ENCODE peak calls at places on chromosome 14, in ten cellular contexts. I, U, D, N, P, Y, S, F, O and H are unnamed samples.

GRCh38 chr14:81449576-81449975 is 49.5 kb upstream of the STON2 start:
- DNase-seq in I (no peak), U (no peak), D (no peak), N (no peak), P (no peak), Y (no peak), S (no peak), F (no peak), O (no peak), H (no peak)

GRCh38 chr14:98195256-98195655 is 1076.7 kb downstream of the BCL11B start:
- DNase-seq in I (no peak), U (no peak), D (no peak), N (no peak), P (no peak), Y (no peak), S (no peak), F (no peak), O (no peak), H (no peak)

GRCh38 chr14:63840981-63841380 is 11.8 kb upstream of the SYNE2 start:
- DNase-seq in I (no peak), U (no peak), D (no peak), N (no peak), P (no peak), Y (peak; percentile 40), S (no peak), F (peak; percentile 44), O (peak; percentile 60), H (no peak)

GRCh38 chr14:86022031-86022629 is 492.2 kb downstream of the FLRT2 start:
- DNase-seq in I (no peak), U (peak; percentile 70), D (no peak), N (no peak), P (no peak), Y (no peak), S (no peak), F (no peak), O (no peak), H (no peak)

GRCh38 chr14:64266206-64266605 is 28.0 kb downstream of the ESR2 start:
- DNase-seq in I (no peak), U (peak; percentile 49), D (no peak), N (no peak), P (no peak), Y (no peak), S (peak; percentile 69), F (no peak), O (no peak), H (peak; percentile 35)

GRCh38 chr14:103546651-103547454 is 15.6 kb downstream of the BAG5 start:
- DNase-seq in I (peak; percentile 86), U (peak; percentile 49), D (peak; percentile 91), N (peak; percentile 66), P (peak; percentile 42), Y (peak; percentile 87), S (no peak), F (peak; percentile 44), O (peak; percentile 80), H (peak; percentile 46)

GRCh38 chr14:54692261-54692861 is 125.4 kb downstream of the SAMD4A start:
- DNase-seq in I (no peak), U (peak; percentile 43), D (no peak), N (no peak), P (no peak), Y (no peak), S (no peak), F (no peak), O (no peak), H (no peak)

GRCh38 chr14:48943913-48944312 is 642.3 kb downstream of the RPS29 start:
- DNase-seq in I (no peak), U (no peak), D (no peak), N (no peak), P (no peak), Y (no peak), S (no peak), F (no peak), O (no peak), H (no peak)

GRCh38 chr14:89276424-89276975 is 140.5 kb downstream of the FOXN3 start:
- DNase-seq in I (no peak), U (peak; percentile 51), D (no peak), N (no peak), P (no peak), Y (no peak), S (peak; percentile 59), F (no peak), O (peak; percentile 79), H (peak; percentile 42)

GRCh38 chr14:91241848-91242247 is 2.7 kb downstream of the GPR68 start:
- DNase-seq in I (no peak), U (no peak), D (no peak), N (no peak), P (no peak), Y (no peak), S (no peak), F (no peak), O (no peak), H (no peak)

GRCh38 chr14:101454229-101454628 is 107.1 kb upstream of the DIO3 start:
- DNase-seq in I (peak; percentile 24), U (no peak), D (no peak), N (no peak), P (no peak), Y (no peak), S (peak; percentile 46), F (no peak), O (no peak), H (no peak)

GRCh38 chr14:49897965-49898364 is 5.1 kb downstream of the ARF6 start:
- DNase-seq in I (no peak), U (no peak), D (no peak), N (no peak), P (no peak), Y (no peak), S (no peak), F (no peak), O (no peak), H (peak; percentile 60)

GRCh38 chr14:91996951-91997371 is 42.9 kb downstream of the TRIP11 start:
- DNase-seq in I (no peak), U (peak; percentile 96), D (peak; percentile 6), N (no peak), P (no peak), Y (no peak), S (peak; percentile 66), F (peak; percentile 48), O (no peak), H (peak; percentile 83)

GRCh38 chr14:92105845-92106094 is 612 bp downstream of the ATXN3 start:
- DNase-seq in I (peak; percentile 50), U (no peak), D (peak; percentile 14), N (no peak), P (no peak), Y (no peak), S (peak; percentile 51), F (peak; percentile 5), O (no peak), H (no peak)

GRCh38 chr14:98210045-98210678 is 1061.8 kb downstream of the BCL11B start:
- DNase-seq in I (no peak), U (no peak), D (no peak), N (no peak), P (no peak), Y (no peak), S (no peak), F (no peak), O (peak; percentile 52), H (no peak)

GRCh38 chr14:102027951-102028350 is 58.9 kb downstream of the HSP90AA1 start:
- DNase-seq in I (no peak), U (no peak), D (no peak), N (no peak), P (no peak), Y (no peak), S (no peak), F (no peak), O (no peak), H (peak; percentile 28)

GRCh38 chr14:52961060-52961639 is 10.3 kb upstream of the FERMT2 start:
- DNase-seq in I (no peak), U (peak; percentile 79), D (peak; percentile 40), N (no peak), P (no peak), Y (peak; percentile 78), S (peak; percentile 70), F (peak; percentile 70), O (no peak), H (peak; percentile 53)